ENCODE peak calls at places on chromosomes 7 and 10, in six cellular contexts. X is IMR-90, K is GM12878, U is HCT116, F is upper lobe of left lung, Y is body of pancreas. E is an unnamed sample. For H3K4me1, the result is how much of the 10 kb centered on the place peaks cover.

GRCh38 chr7:12570148-12570528 is 382 bp upstream of the SCIN start:
- ATAC-seq in K (peak), U (peak), F (peak), Y (peak), X (no peak), E (peak)

GRCh38 chr10:14617850-14618249 is 156.8 kb downstream of the FAM107B start:
- ATAC-seq in K (no peak), U (no peak), X (peak), Y (no peak), F (peak), E (no peak)

GRCh38 chr7:55107946-55108345 is 89.1 kb downstream of the EGFR start:
- ATAC-seq in K (no peak), U (no peak), Y (peak), X (no peak), F (no peak), E (no peak)

GRCh38 chr10:36534471-36535002 is 590.9 kb upstream of the ANKRD30A start:
- ATAC-seq in Y (no peak), X (peak), U (no peak), K (peak), F (no peak), E (no peak)

GRCh38 chr7:67018940-67019339 is 22.3 kb downstream of the TYW1 start:
- ATAC-seq in Y (no peak), K (no peak), U (no peak), X (no peak), F (no peak), E (no peak)

GRCh38 chr10:69049564-69049955 is 38.3 kb upstream of the SRGN start:
- ATAC-seq in F (no peak), K (no peak), U (no peak), Y (no peak), X (no peak), E (peak)

GRCh38 chr7:44622342-44623151 is 16.1 kb downstream of the OGDH start:
- ATAC-seq in U (no peak), K (peak), F (no peak), X (peak), Y (peak), E (no peak)

GRCh38 chr7:100706672-100707311 is 871 bp downstream of the POP7 start:
- ATAC-seq in Y (no peak), X (no peak), U (no peak), K (no peak), F (no peak), E (no peak)

GRCh38 chr7:148238926-148239325 is 351.6 kb upstream of the C7orf33 start:
- ATAC-seq in K (no peak), U (no peak), Y (no peak), F (no peak), X (no peak), E (no peak)

GRCh38 chr10:124090630-124091209 is 2.7 kb downstream of the CHST15 start:
- ATAC-seq in U (no peak), X (no peak), F (peak), Y (no peak), K (no peak), E (no peak)

GRCh38 chr10:124091646-124092269 is 1.6 kb downstream of the CHST15 start:
- ATAC-seq in K (peak), Y (no peak), X (no peak), F (no peak), U (peak), E (peak)

GRCh38 chr10:124087672-124088634 is 5.4 kb downstream of the CHST15 start:
- ATAC-seq in K (no peak), Y (no peak), X (no peak), F (peak), U (no peak), E (no peak)

GRCh38 chr10:124088944-124089343 is 4.5 kb downstream of the CHST15 start:
- ATAC-seq in F (no peak), Y (no peak), K (no peak), X (no peak), U (no peak), E (no peak)

GRCh38 chr10:124089859-124090258 is 3.5 kb downstream of the CHST15 start:
- ATAC-seq in X (no peak), F (no peak), K (no peak), Y (no peak), U (no peak), E (no peak)
- H3K4me1 ChIP-seq in X (under half), F (half or more), K (under half), Y (under half), U (under half), E (under half)

DNA sequence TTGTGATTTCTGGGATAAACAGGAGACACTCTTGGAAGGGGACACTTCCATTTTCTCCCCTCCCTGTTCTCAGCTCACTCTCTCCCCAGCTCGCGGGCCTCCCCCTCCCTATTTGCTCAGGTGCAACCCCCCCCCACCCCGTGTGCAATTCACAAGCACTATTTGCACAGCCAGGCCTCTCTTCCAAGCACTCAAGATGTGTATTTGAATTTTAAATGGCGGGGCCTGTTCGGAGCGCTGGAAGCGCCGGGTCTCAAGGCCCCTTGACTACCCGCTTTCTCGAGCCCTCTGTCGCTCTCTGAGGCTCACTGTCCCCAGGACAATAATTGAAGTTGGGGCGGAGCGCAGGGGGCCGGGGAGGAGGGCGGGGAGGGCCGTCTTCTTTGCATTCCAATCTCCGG is 7.8 kb downstream of the SHH start:
- ATAC-seq in K (no peak), Y (no peak), U (no peak), F (no peak), X (no peak), E (no peak)
- H3K4me3 ChIP-seq in K (no peak), Y (no peak), U (peak), F (peak), X (no peak), E (no peak)

GRCh38 chr10:104085801-104086400 is at the start of gene COL17A1:
- ATAC-seq in X (no peak), F (no peak), U (peak), Y (no peak), K (no peak), E (no peak)
- TF ChIP-seq POLR2A in X (no peak), F (no peak), U (no peak), Y (no peak), K (no peak), E (no peak)

GRCh38 chr10:124917168-124917938 is 24.6 kb upstream of the ZRANB1 start:
- ATAC-seq in X (peak), U (peak), Y (peak), F (no peak), K (peak), E (peak)

GRCh38 chr10:124918906-124919305 is 23.0 kb upstream of the ZRANB1 start:
- ATAC-seq in X (no peak), K (no peak), Y (no peak), F (no peak), U (no peak), E (no peak)

GRCh38 chr10:124917939-124918830 is 23.7 kb upstream of the ZRANB1 start:
- ATAC-seq in K (no peak), F (no peak), X (peak), Y (no peak), U (no peak), E (no peak)

GRCh38 chr10:124916098-124916584 is 25.8 kb upstream of the ZRANB1 start:
- ATAC-seq in U (peak), K (peak), X (no peak), Y (peak), F (no peak), E (no peak)

GRCh38 chr10:124916585-124917167 is 25.2 kb upstream of the ZRANB1 start:
- ATAC-seq in U (peak), K (peak), F (peak), X (peak), Y (peak), E (peak)
- H3K4me1 ChIP-seq in U (under half), K (under half), F (under half), X (under half), Y (under half), E (under half)

GRCh38 chr10:26441491-26442214 is 3.5 kb downstream of the APBB1IP start:
- ATAC-seq in X (no peak), K (no peak), U (no peak), Y (no peak), F (no peak), E (no peak)
- H3K4me3 ChIP-seq in X (no peak), K (peak), U (no peak), Y (no peak), F (no peak), E (no peak)

DNA sequence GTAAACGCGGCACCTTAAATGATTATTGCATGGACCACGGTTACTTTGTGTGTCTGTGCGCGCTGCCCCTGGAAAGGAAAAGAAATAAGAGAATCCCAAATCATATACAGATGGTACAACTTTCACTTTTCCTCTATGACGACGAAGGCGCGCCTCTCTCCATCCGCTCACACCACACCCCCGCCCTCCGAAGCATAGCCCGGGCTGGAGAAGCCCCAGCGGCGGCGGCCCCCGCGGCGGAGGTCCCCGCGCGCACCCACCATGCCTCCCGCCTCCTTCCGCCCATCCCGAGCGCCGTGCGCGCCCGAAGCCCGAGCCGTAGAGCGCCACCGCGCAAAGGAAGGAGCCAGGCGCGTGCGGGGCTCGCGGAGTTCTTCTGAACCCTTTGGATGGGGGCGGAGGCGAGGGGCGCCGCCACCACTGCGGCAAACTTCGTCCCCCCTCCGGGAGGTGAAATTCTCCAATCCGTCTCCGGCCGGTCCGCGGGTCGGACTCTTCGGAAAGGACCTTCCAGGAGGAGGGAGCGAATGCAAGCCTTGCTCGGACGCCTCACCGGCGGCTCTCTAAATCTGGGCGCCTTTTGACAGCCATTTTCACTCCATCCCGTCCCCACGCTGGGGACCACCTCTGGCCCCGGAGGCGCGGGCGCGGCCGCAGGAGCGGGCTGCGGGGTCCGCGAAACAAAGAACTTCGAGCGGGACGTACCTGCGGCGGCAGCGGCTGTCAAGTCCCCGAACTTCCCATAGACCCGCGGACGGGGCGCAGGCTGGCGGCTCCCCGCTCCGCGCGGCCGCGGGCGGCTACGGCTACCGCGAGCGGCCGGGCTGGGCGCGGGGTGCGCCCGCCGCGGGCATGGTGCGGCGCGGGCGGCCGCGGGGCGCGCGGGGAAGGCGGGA is 495 bp downstream of the GLI3 start:
- ATAC-seq in X (peak), Y (peak), K (peak), U (no peak), F (peak), E (peak)
- TF ChIP-seq POLR2A in X (no peak), Y (peak), K (no peak), U (no peak), F (peak), E (peak)

GRCh38 chr10:29113251-29113945 is 175.5 kb upstream of the LYZL1 start:
- ATAC-seq in K (no peak), X (no peak), Y (no peak), U (no peak), F (no peak), E (no peak)

GRCh38 chr10:29107866-29108498 is 180.9 kb upstream of the LYZL1 start:
- ATAC-seq in F (no peak), U (no peak), Y (no peak), K (no peak), X (no peak), E (no peak)

GRCh38 chr10:29110172-29110571 is 178.7 kb upstream of the LYZL1 start:
- ATAC-seq in K (no peak), X (no peak), F (no peak), Y (no peak), U (no peak), E (no peak)

GRCh38 chr10:29106287-29106686 is 182.6 kb upstream of the LYZL1 start:
- ATAC-seq in X (no peak), F (no peak), K (no peak), U (no peak), Y (no peak), E (no peak)

GRCh38 chr10:29109700-29110099 is 179.2 kb upstream of the LYZL1 start:
- ATAC-seq in K (no peak), X (no peak), Y (no peak), U (no peak), F (no peak), E (no peak)
- H3K4me1 ChIP-seq in K (under half), X (under half), Y (under half), U (under half), F (under half), E (under half)

GRCh38 chr7:36906448-36906847 is 182.2 kb upstream of the AOAH start:
- ATAC-seq in K (no peak), F (no peak), Y (no peak), X (no peak), U (no peak), E (no peak)

GRCh38 chr7:36906956-36907355 is 182.7 kb upstream of the AOAH start:
- ATAC-seq in Y (peak), X (no peak), F (no peak), U (no peak), K (no peak), E (no peak)

GRCh38 chr7:36904101-36904500 is 179.8 kb upstream of the AOAH start:
- ATAC-seq in K (no peak), U (no peak), F (no peak), Y (no peak), X (no peak), E (no peak)

GRCh38 chr7:36905836-36906235 is 181.5 kb upstream of the AOAH start:
- ATAC-seq in Y (no peak), U (no peak), X (no peak), F (no peak), K (no peak), E (no peak)

GRCh38 chr7:36904802-36905201 is 180.5 kb upstream of the AOAH start:
- ATAC-seq in K (no peak), X (no peak), Y (peak), F (no peak), U (no peak), E (no peak)
- H3K4me3 ChIP-seq in K (no peak), X (no peak), Y (no peak), F (no peak), U (no peak), E (no peak)

GRCh38 chr7:149459201-149459539 is 1.7 kb downstream of the ZNF777 start:
- ATAC-seq in F (no peak), X (no peak), Y (no peak), U (no peak), K (no peak), E (no peak)

GRCh38 chr7:149458235-149458634 is 2.6 kb downstream of the ZNF777 start:
- ATAC-seq in Y (no peak), K (no peak), X (no peak), F (no peak), U (no peak), E (no peak)

GRCh38 chr7:149459540-149460433 is 1.1 kb downstream of the ZNF777 start:
- ATAC-seq in Y (peak), U (peak), K (peak), X (peak), F (no peak), E (peak)

GRCh38 chr7:149462101-149462520 is 1.2 kb upstream of the ZNF777 start:
- ATAC-seq in K (no peak), F (no peak), Y (no peak), U (no peak), X (no peak), E (no peak)

DNA sequence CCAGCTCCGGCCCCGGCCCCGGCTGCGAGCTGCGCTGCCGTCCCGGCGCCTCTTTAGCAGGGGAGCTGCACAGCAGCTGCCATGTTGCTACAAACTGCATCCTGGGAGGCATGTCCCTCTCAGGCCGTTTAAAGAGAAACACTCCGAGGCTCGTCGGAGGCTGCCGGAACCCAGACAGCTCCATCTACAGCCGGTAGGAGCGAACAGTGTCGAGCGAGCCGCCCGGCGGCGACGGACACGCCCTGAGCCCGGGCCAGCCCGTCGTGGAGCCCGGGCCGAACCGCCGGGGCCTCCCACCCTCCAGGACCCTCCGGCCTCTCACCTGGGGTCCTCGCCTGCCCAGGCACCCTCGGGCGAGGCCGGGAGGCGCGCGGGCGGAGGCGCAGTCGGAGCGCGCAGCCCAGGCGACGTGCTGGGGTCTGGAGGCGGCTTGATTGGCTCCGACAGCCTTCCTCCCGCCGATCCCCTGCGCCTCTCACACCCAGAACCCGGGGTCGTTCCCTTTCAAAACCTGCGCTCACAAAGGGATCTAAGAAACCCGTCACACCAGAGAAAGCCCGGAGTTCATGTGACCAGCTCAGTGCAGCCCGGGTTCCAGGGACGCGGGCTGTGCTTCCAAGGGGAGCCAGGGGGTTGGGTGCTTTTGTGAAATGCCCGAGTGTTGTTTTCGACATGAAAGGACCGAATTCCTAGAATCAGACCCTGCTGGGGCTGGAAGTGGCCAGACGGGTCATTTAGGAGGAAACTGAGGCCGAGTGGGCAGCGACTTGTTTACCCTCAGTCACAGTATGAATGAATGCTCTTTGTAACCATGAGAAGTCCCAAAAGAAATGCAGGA is at the start of gene ZNF777:
- ATAC-seq in Y (peak), K (peak), U (peak), F (peak), X (peak), E (peak)
- TF ChIP-seq POLR2A in Y (peak), K (peak), U (peak), F (peak), X (peak), E (peak)